ENCODE peak calls at places on chromosome 18, in four cellular contexts. F is NCI-H1105 treated with DMSO at 0.1 percent for 48 hours, G is DMS153, K is cortex of kidney. H is an unnamed sample.

GRCh38 chr18:34121157-34121807 is 103.4 kb downstream of the NOL4 start:
- DNase-seq in F (peak), G (peak), K (no peak), H (no peak)

GRCh38 chr18:12946549-12947354 is 1.1 kb upstream of the SEH1L start:
- DNase-seq in F (peak), G (peak), K (no peak), H (no peak)

GRCh38 chr18:62505669-62506494 is 16.9 kb upstream of the ZCCHC2 start:
- DNase-seq in F (no peak), G (no peak), K (no peak), H (no peak)

GRCh38 chr18:10661333-10661732 is 135.5 kb downstream of the NAPG start:
- DNase-seq in F (no peak), G (no peak), K (no peak), H (no peak)

GRCh38 chr18:49685231-49685942 is 123.5 kb downstream of the LIPG start:
- DNase-seq in F (no peak), G (no peak), K (no peak), H (no peak)

GRCh38 chr18:75454022-75454795 is 26.7 kb upstream of the SMIM21 start:
- DNase-seq in F (no peak), G (no peak), K (no peak), H (no peak)

GRCh38 chr18:41096504-41096903 is 858.5 kb upstream of the PIK3C3 start:
- DNase-seq in F (peak), G (peak), K (no peak), H (peak)

GRCh38 chr18:25230658-25231326 is 121.2 kb downstream of the ZNF521 start:
- DNase-seq in F (no peak), G (no peak), K (no peak), H (no peak)

GRCh38 chr18:49562481-49563129 is 748 bp downstream of the LIPG start:
- DNase-seq in F (no peak), G (no peak), K (no peak), H (no peak)

GRCh38 chr18:35610089-35610488 is 28.5 kb downstream of the GALNT1 start:
- DNase-seq in F (no peak), G (peak), K (no peak), H (peak)

GRCh38 chr18:50819027-50819726 is 639 bp downstream of the MRO start:
- DNase-seq in F (peak), G (no peak), K (no peak), H (no peak)

GRCh38 chr18:56522826-56523225 is 115.6 kb downstream of the TXNL1 start:
- DNase-seq in F (no peak), G (no peak), K (no peak), H (no peak)

GRCh38 chr18:12891561-12891960 is 7.5 kb upstream of the PTPN2 start:
- DNase-seq in F (no peak), G (no peak), K (no peak), H (no peak)

GRCh38 chr18:58363767-58364540 is 264.9 kb downstream of the ALPK2 start:
- DNase-seq in F (no peak), G (no peak), K (no peak), H (no peak)

GRCh38 chr18:3015203-3015590 is 2.3 kb upstream of the LPIN2 start:
- DNase-seq in F (no peak), G (no peak), K (no peak), H (no peak)

GRCh38 chr18:59270689-59271257 is 2.5 kb downstream of the RAX start:
- DNase-seq in F (no peak), G (no peak), K (no peak), H (no peak)

GRCh38 chr18:75531851-75532241 is 104.3 kb upstream of the SMIM21 start:
- DNase-seq in F (no peak), G (no peak), K (no peak), H (no peak)

GRCh38 chr18:59155140-59155539 is 15.5 kb downstream of the SEC11C start:
- DNase-seq in F (no peak), G (no peak), K (no peak), H (no peak)